ENCODE peak calls at places on chromosomes 13 and 19, in nine cellular contexts. One of them, this sample, is unnamed.

GRCh38 chr19:48600679-48601382 is 5.7 kb upstream of the SPACA4 start:
- DNase-seq in endothelial cell of umbilical vein: no peak
- DNase-seq in stimulated activated CD8-positive, alpha-beta memory T cell treated with anti-CD3 and anti-CD28 coated beads, Interleukin-12 subunit alpha, Interleukin-12 subunit beta, amount 100 ng/mL, for 4 hours: no peak
- DNase-seq in CD8-positive, alpha-beta T cell: no peak
- DNase-seq in HT1080: no peak
- DNase-seq in head of caudate nucleus: no peak
- DNase-seq in activated naive CD8-positive, alpha-beta T cell treated with anti-CD3 and anti-CD28 coated beads for 36 hours: no peak
- DNase-seq in BJ: no peak
- DNase-seq in upper lobe of right lung: no peak
- DNase-seq in this sample: no peak

GRCh38 chr13:20431080-20431479 is 94.6 kb downstream of the CRYL1 start:
- DNase-seq in BJ: no peak
- DNase-seq in endothelial cell of umbilical vein: no peak
- DNase-seq in activated naive CD8-positive, alpha-beta T cell treated with anti-CD3 and anti-CD28 coated beads for 36 hours: no peak
- DNase-seq in CD8-positive, alpha-beta T cell: no peak
- DNase-seq in head of caudate nucleus: no peak
- DNase-seq in upper lobe of right lung: no peak
- DNase-seq in HT1080: no peak
- DNase-seq in stimulated activated CD8-positive, alpha-beta memory T cell treated with anti-CD3 and anti-CD28 coated beads, Interleukin-12 subunit alpha, Interleukin-12 subunit beta, amount 100 ng/mL, for 4 hours: no peak
- DNase-seq in this sample: peak; percentile 40

GRCh38 chr13:95050800-95051620 is 250.2 kb downstream of the ABCC4 start:
- DNase-seq in stimulated activated CD8-positive, alpha-beta memory T cell treated with anti-CD3 and anti-CD28 coated beads, Interleukin-12 subunit alpha, Interleukin-12 subunit beta, amount 100 ng/mL, for 4 hours: no peak
- DNase-seq in BJ: no peak
- DNase-seq in HT1080: no peak
- DNase-seq in head of caudate nucleus: no peak
- DNase-seq in endothelial cell of umbilical vein: no peak
- DNase-seq in CD8-positive, alpha-beta T cell: no peak
- DNase-seq in activated naive CD8-positive, alpha-beta T cell treated with anti-CD3 and anti-CD28 coated beads for 36 hours: no peak
- DNase-seq in upper lobe of right lung: no peak
- DNase-seq in this sample: no peak

GRCh38 chr19:1251233-1251502 is 2.8 kb downstream of the MIDN start:
- DNase-seq in head of caudate nucleus: no peak
- DNase-seq in upper lobe of right lung: no peak
- DNase-seq in endothelial cell of umbilical vein: peak; percentile 56
- DNase-seq in stimulated activated CD8-positive, alpha-beta memory T cell treated with anti-CD3 and anti-CD28 coated beads, Interleukin-12 subunit alpha, Interleukin-12 subunit beta, amount 100 ng/mL, for 4 hours: no peak
- DNase-seq in CD8-positive, alpha-beta T cell: no peak
- DNase-seq in activated naive CD8-positive, alpha-beta T cell treated with anti-CD3 and anti-CD28 coated beads for 36 hours: no peak
- DNase-seq in BJ: no peak
- DNase-seq in HT1080: peak; percentile 72
- DNase-seq in this sample: no peak

GRCh38 chr13:44244288-44244687 is 129.3 kb upstream of the SERP2 start:
- DNase-seq in CD8-positive, alpha-beta T cell: no peak
- DNase-seq in stimulated activated CD8-positive, alpha-beta memory T cell treated with anti-CD3 and anti-CD28 coated beads, Interleukin-12 subunit alpha, Interleukin-12 subunit beta, amount 100 ng/mL, for 4 hours: no peak
- DNase-seq in activated naive CD8-positive, alpha-beta T cell treated with anti-CD3 and anti-CD28 coated beads for 36 hours: no peak
- DNase-seq in BJ: no peak
- DNase-seq in HT1080: peak; percentile 98
- DNase-seq in head of caudate nucleus: peak; percentile 67
- DNase-seq in endothelial cell of umbilical vein: no peak
- DNase-seq in upper lobe of right lung: no peak
- DNase-seq in this sample: no peak

GRCh38 chr19:44803442-44804428 is 5.2 kb upstream of the BCAM start:
- DNase-seq in BJ: no peak
- DNase-seq in HT1080: no peak
- DNase-seq in activated naive CD8-positive, alpha-beta T cell treated with anti-CD3 and anti-CD28 coated beads for 36 hours: no peak
- DNase-seq in CD8-positive, alpha-beta T cell: no peak
- DNase-seq in stimulated activated CD8-positive, alpha-beta memory T cell treated with anti-CD3 and anti-CD28 coated beads, Interleukin-12 subunit alpha, Interleukin-12 subunit beta, amount 100 ng/mL, for 4 hours: no peak
- DNase-seq in head of caudate nucleus: no peak
- DNase-seq in upper lobe of right lung: no peak
- DNase-seq in endothelial cell of umbilical vein: no peak
- DNase-seq in this sample: peak; percentile 23

GRCh38 chr19:49801966-49802661 is 11.0 kb downstream of the FUZ start:
- DNase-seq in head of caudate nucleus: peak; percentile 97
- DNase-seq in stimulated activated CD8-positive, alpha-beta memory T cell treated with anti-CD3 and anti-CD28 coated beads, Interleukin-12 subunit alpha, Interleukin-12 subunit beta, amount 100 ng/mL, for 4 hours: no peak
- DNase-seq in activated naive CD8-positive, alpha-beta T cell treated with anti-CD3 and anti-CD28 coated beads for 36 hours: no peak
- DNase-seq in BJ: peak; percentile 29
- DNase-seq in endothelial cell of umbilical vein: peak; percentile 80
- DNase-seq in HT1080: no peak
- DNase-seq in upper lobe of right lung: no peak
- DNase-seq in CD8-positive, alpha-beta T cell: no peak
- DNase-seq in this sample: no peak

GRCh38 chr13:105567951-105568510 is 967.4 kb downstream of the EFNB2 start:
- DNase-seq in CD8-positive, alpha-beta T cell: no peak
- DNase-seq in upper lobe of right lung: no peak
- DNase-seq in BJ: no peak
- DNase-seq in activated naive CD8-positive, alpha-beta T cell treated with anti-CD3 and anti-CD28 coated beads for 36 hours: no peak
- DNase-seq in stimulated activated CD8-positive, alpha-beta memory T cell treated with anti-CD3 and anti-CD28 coated beads, Interleukin-12 subunit alpha, Interleukin-12 subunit beta, amount 100 ng/mL, for 4 hours: no peak
- DNase-seq in endothelial cell of umbilical vein: no peak
- DNase-seq in head of caudate nucleus: no peak
- DNase-seq in HT1080: no peak
- DNase-seq in this sample: no peak

GRCh38 chr13:99126821-99127220 is 73.8 kb upstream of the UBAC2 start:
- DNase-seq in head of caudate nucleus: no peak
- DNase-seq in stimulated activated CD8-positive, alpha-beta memory T cell treated with anti-CD3 and anti-CD28 coated beads, Interleukin-12 subunit alpha, Interleukin-12 subunit beta, amount 100 ng/mL, for 4 hours: no peak
- DNase-seq in activated naive CD8-positive, alpha-beta T cell treated with anti-CD3 and anti-CD28 coated beads for 36 hours: no peak
- DNase-seq in endothelial cell of umbilical vein: no peak
- DNase-seq in BJ: no peak
- DNase-seq in upper lobe of right lung: no peak
- DNase-seq in CD8-positive, alpha-beta T cell: no peak
- DNase-seq in HT1080: no peak
- DNase-seq in this sample: no peak

GRCh38 chr19:16026756-16027155 is 49.5 kb upstream of the TPM4 start:
- DNase-seq in stimulated activated CD8-positive, alpha-beta memory T cell treated with anti-CD3 and anti-CD28 coated beads, Interleukin-12 subunit alpha, Interleukin-12 subunit beta, amount 100 ng/mL, for 4 hours: no peak
- DNase-seq in endothelial cell of umbilical vein: no peak
- DNase-seq in BJ: no peak
- DNase-seq in upper lobe of right lung: no peak
- DNase-seq in activated naive CD8-positive, alpha-beta T cell treated with anti-CD3 and anti-CD28 coated beads for 36 hours: no peak
- DNase-seq in HT1080: no peak
- DNase-seq in CD8-positive, alpha-beta T cell: no peak
- DNase-seq in head of caudate nucleus: peak; percentile 89
- DNase-seq in this sample: no peak

GRCh38 chr13:74868044-74868443 is 613.9 kb downstream of the TBC1D4 start:
- DNase-seq in head of caudate nucleus: no peak
- DNase-seq in activated naive CD8-positive, alpha-beta T cell treated with anti-CD3 and anti-CD28 coated beads for 36 hours: no peak
- DNase-seq in upper lobe of right lung: no peak
- DNase-seq in endothelial cell of umbilical vein: no peak
- DNase-seq in BJ: no peak
- DNase-seq in stimulated activated CD8-positive, alpha-beta memory T cell treated with anti-CD3 and anti-CD28 coated beads, Interleukin-12 subunit alpha, Interleukin-12 subunit beta, amount 100 ng/mL, for 4 hours: no peak
- DNase-seq in CD8-positive, alpha-beta T cell: no peak
- DNase-seq in HT1080: peak; percentile 38
- DNase-seq in this sample: peak; percentile 5

GRCh38 chr13:74104661-74105275 is 29.4 kb downstream of the KLF12 start:
- DNase-seq in upper lobe of right lung: no peak
- DNase-seq in endothelial cell of umbilical vein: no peak
- DNase-seq in head of caudate nucleus: no peak
- DNase-seq in CD8-positive, alpha-beta T cell: no peak
- DNase-seq in HT1080: no peak
- DNase-seq in activated naive CD8-positive, alpha-beta T cell treated with anti-CD3 and anti-CD28 coated beads for 36 hours: no peak
- DNase-seq in BJ: no peak
- DNase-seq in stimulated activated CD8-positive, alpha-beta memory T cell treated with anti-CD3 and anti-CD28 coated beads, Interleukin-12 subunit alpha, Interleukin-12 subunit beta, amount 100 ng/mL, for 4 hours: no peak
- DNase-seq in this sample: no peak